ENCODE peak calls at places on chromosomes 2 and 18, in four cellular contexts. One of them, this sample, is unnamed. For H3K4me1, the result is how much of the 10 kb centered on the place peaks cover.

GRCh38 chr18:44601447-44601846 is 79.2 kb upstream of the SETBP1 start:
- DNase-seq in body of pancreas: no peak
- DNase-seq in right atrium auricular region: no peak
- DNase-seq in PC-3: peak
- DNase-seq in this sample: peak

GRCh38 chr18:77006305-77007175 is 126.0 kb downstream of the MBP start:
- DNase-seq in body of pancreas: no peak
- DNase-seq in right atrium auricular region: no peak
- DNase-seq in PC-3: no peak
- DNase-seq in this sample: no peak

GRCh38 chr2:37322368-37322767 is 2.3 kb downstream of the PRKD3 start:
- DNase-seq in body of pancreas: no peak
- DNase-seq in right atrium auricular region: no peak
- DNase-seq in PC-3: no peak
- DNase-seq in this sample: peak

GRCh38 chr18:48525671-48526070 is 13.2 kb upstream of the CTIF start:
- DNase-seq in body of pancreas: no peak
- DNase-seq in right atrium auricular region: no peak
- DNase-seq in PC-3: no peak
- DNase-seq in this sample: no peak

GRCh38 chr2:26488463-26489212 is 10.7 kb upstream of the OTOF start:
- DNase-seq in body of pancreas: no peak
- DNase-seq in right atrium auricular region: no peak
- DNase-seq in PC-3: no peak
- DNase-seq in this sample: no peak

GRCh38 chr2:105317937-105318336 is 11.6 kb downstream of the TGFBRAP1 start:
- DNase-seq in body of pancreas: no peak
- DNase-seq in right atrium auricular region: no peak
- DNase-seq in PC-3: no peak
- DNase-seq in this sample: no peak

GRCh38 chr18:4582677-4583076 is 127.6 kb upstream of the DLGAP1 start:
- DNase-seq in body of pancreas: no peak
- DNase-seq in right atrium auricular region: no peak
- DNase-seq in PC-3: no peak
- DNase-seq in this sample: no peak

GRCh38 chr18:21996261-21996892 is 173.0 kb upstream of the GATA6 start:
- DNase-seq in body of pancreas: peak
- DNase-seq in right atrium auricular region: peak
- DNase-seq in PC-3: no peak
- DNase-seq in this sample: no peak

GRCh38 chr2:567865-568638 is 109.2 kb downstream of the TMEM18 start:
- DNase-seq in body of pancreas: no peak
- DNase-seq in right atrium auricular region: no peak
- DNase-seq in PC-3: peak
- DNase-seq in this sample: peak

GRCh38 chr2:227783404-227784138 is 30.1 kb upstream of the CCL20 start:
- DNase-seq in body of pancreas: no peak
- DNase-seq in right atrium auricular region: peak
- DNase-seq in PC-3: no peak
- DNase-seq in this sample: no peak

GRCh38 chr2:177419274-177419673 is 26.7 kb downstream of the AGPS start:
- DNase-seq in body of pancreas: no peak
- DNase-seq in right atrium auricular region: no peak
- DNase-seq in PC-3: peak
- DNase-seq in this sample: no peak

GRCh38 chr2:73043978-73044832 is 27.3 kb downstream of the SFXN5 start:
- DNase-seq in body of pancreas: no peak
- DNase-seq in right atrium auricular region: no peak
- DNase-seq in PC-3: no peak
- DNase-seq in this sample: no peak

GRCh38 chr2:11658623-11659475 is 11.1 kb downstream of the NTSR2 start:
- DNase-seq in body of pancreas: no peak
- DNase-seq in right atrium auricular region: no peak
- DNase-seq in PC-3: peak
- DNase-seq in this sample: peak

GRCh38 chr2:127188797-127189196 is 31.3 kb downstream of the CYP27C1 start:
- DNase-seq in body of pancreas: no peak
- DNase-seq in right atrium auricular region: no peak
- DNase-seq in PC-3: no peak
- DNase-seq in this sample: no peak

GRCh38 chr2:187614756-187615155 is 60.5 kb upstream of the TFPI start:
- DNase-seq in body of pancreas: no peak
- DNase-seq in right atrium auricular region: no peak
- DNase-seq in PC-3: no peak
- DNase-seq in this sample: no peak

GRCh38 chr18:23893653-23894052 is 120.9 kb upstream of the TTC39C start:
- DNase-seq in body of pancreas: no peak
- DNase-seq in right atrium auricular region: no peak
- DNase-seq in PC-3: no peak
- DNase-seq in this sample: no peak

GRCh38 chr18:22604390-22604985 is 186.8 kb upstream of the CTAGE1 start:
- DNase-seq in body of pancreas: peak
- DNase-seq in right atrium auricular region: peak
- DNase-seq in PC-3: no peak
- DNase-seq in this sample: no peak

GRCh38 chr2:69618362-69618761 is 25.2 kb downstream of the AAK1 start:
- DNase-seq in body of pancreas: no peak
- DNase-seq in right atrium auricular region: peak
- DNase-seq in PC-3: no peak
- DNase-seq in this sample: no peak

GRCh38 chr2:21047161-21048009 is 3.5 kb upstream of the APOB start:
- DNase-seq in body of pancreas: no peak
- DNase-seq in right atrium auricular region: no peak
- DNase-seq in PC-3: no peak
- DNase-seq in this sample: no peak

GRCh38 chr2:71646028-71646427 is 192.7 kb downstream of the DYSF start:
- DNase-seq in body of pancreas: no peak
- DNase-seq in right atrium auricular region: peak
- DNase-seq in PC-3: peak
- DNase-seq in this sample: no peak

GRCh38 chr18:55861266-55861665 is 273.3 kb upstream of the TCF4 start:
- DNase-seq in body of pancreas: no peak
- DNase-seq in right atrium auricular region: no peak
- DNase-seq in PC-3: peak
- DNase-seq in this sample: peak

GRCh38 chr2:206004004-206004693 is 81.8 kb downstream of the INO80D start:
- DNase-seq in body of pancreas: no peak
- DNase-seq in right atrium auricular region: no peak
- DNase-seq in PC-3: peak
- DNase-seq in this sample: peak

GRCh38 chr2:121804340-121804739 is 48.9 kb downstream of the TSN start:
- DNase-seq in body of pancreas: no peak
- DNase-seq in right atrium auricular region: no peak
- DNase-seq in PC-3: no peak
- DNase-seq in this sample: peak

GRCh38 chr2:71609958-71610357 is 156.6 kb downstream of the DYSF start:
- DNase-seq in body of pancreas: no peak
- DNase-seq in right atrium auricular region: no peak
- DNase-seq in PC-3: peak
- DNase-seq in this sample: peak

GRCh38 chr2:218710687-218711549 is at the start of gene TTLL4:
- DNase-seq in body of pancreas: peak
- DNase-seq in right atrium auricular region: peak
- DNase-seq in PC-3: peak
- DNase-seq in this sample: peak

GRCh38 chr2:54407693-54408092 is 48.4 kb upstream of the SPTBN1 start:
- DNase-seq in body of pancreas: no peak
- DNase-seq in right atrium auricular region: no peak
- DNase-seq in PC-3: no peak
- DNase-seq in this sample: no peak

GRCh38 chr2:108403494-108403893 is 25.7 kb downstream of the SULT1C4 start:
- DNase-seq in body of pancreas: no peak
- DNase-seq in right atrium auricular region: no peak
- DNase-seq in PC-3: no peak
- DNase-seq in this sample: peak

GRCh38 chr18:66393463-66393862 is 210.4 kb downstream of the CDH19 start:
- DNase-seq in body of pancreas: no peak
- DNase-seq in right atrium auricular region: no peak
- DNase-seq in PC-3: no peak
- DNase-seq in this sample: no peak

GRCh38 chr2:128558895-128559532 is 240.3 kb upstream of the HS6ST1 start:
- DNase-seq in body of pancreas: no peak
- DNase-seq in right atrium auricular region: no peak
- DNase-seq in PC-3: no peak
- DNase-seq in this sample: no peak
- H3K4me1 ChIP-seq in body of pancreas: under half
- H3K4me1 ChIP-seq in right atrium auricular region: under half
- H3K4me1 ChIP-seq in PC-3: under half
- H3K4me1 ChIP-seq in this sample: under half

DNA sequence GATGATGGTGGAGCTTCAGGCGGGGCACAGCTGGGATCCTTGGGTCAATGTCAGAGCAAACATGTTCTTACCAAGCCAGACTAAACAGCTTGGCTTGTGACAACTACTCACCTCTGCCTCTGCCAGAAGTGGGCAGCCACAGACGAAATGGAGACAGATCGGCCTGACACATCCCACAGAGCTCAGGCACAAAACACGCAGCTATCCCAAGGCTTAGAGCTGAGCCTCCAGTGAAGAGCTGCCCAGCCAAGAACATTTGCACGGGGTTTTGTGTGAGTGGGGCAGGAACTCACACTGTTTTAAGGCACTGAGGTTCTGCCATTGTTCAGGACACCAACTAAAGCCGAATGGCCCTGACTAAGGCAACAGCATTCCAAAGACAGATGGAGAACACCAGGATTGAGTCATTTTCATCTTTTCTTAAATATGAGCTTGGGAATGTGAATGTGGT is 12.8 kb downstream of the PXDN start:
- DNase-seq in body of pancreas: no peak
- DNase-seq in right atrium auricular region: peak
- DNase-seq in PC-3: peak
- DNase-seq in this sample: peak
- H3K4me3 ChIP-seq in body of pancreas: no peak
- H3K4me3 ChIP-seq in right atrium auricular region: no peak
- H3K4me3 ChIP-seq in PC-3: peak
- H3K4me3 ChIP-seq in this sample: no peak

DNA sequence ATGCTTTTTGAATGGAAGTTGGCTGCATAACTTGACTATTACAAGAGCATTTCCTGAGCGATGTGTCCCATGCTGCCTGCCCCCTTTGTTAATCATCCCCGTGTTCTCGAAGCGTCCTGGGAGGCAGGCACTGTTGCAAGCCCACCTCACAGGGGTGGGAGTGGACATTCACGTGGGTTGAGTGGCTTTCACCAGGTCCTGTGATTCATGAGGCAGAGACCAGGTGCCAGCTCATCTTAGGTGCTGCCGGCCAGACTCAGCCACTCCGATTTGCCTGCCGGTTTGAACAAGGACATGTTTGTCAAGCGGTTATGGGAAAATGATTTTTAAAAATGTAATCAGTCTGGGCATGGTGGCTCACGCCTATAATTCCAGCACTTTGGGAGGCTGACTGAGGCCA is 112.5 kb downstream of the ZNF532 start:
- DNase-seq in body of pancreas: no peak
- DNase-seq in right atrium auricular region: no peak
- DNase-seq in PC-3: no peak
- DNase-seq in this sample: no peak
- H3K4me1 ChIP-seq in body of pancreas: under half
- H3K4me1 ChIP-seq in right atrium auricular region: under half
- H3K4me1 ChIP-seq in PC-3: under half
- H3K4me1 ChIP-seq in this sample: under half

DNA sequence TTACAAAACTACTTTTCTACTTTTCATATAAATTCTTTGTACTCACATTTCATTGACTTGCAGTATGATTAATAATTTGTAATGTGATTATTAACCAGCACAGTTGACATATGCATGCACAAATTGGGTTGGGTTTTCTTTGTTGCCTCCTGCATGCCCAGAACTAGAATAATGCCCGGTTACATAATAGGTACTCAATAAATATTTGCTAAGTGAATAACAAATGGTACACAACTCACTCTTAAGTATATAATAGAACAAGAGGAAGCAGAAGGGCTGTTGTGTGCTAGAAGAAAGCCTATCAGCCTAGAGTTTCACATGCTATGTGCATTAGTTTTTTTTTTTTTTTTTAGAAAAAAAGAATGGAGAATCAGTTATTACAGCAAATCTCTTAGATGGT is 9.3 kb downstream of the RDH14 start:
- DNase-seq in body of pancreas: no peak
- DNase-seq in right atrium auricular region: no peak
- DNase-seq in PC-3: peak
- DNase-seq in this sample: no peak
- H3K4me3 ChIP-seq in body of pancreas: no peak
- H3K4me3 ChIP-seq in right atrium auricular region: no peak
- H3K4me3 ChIP-seq in PC-3: peak
- H3K4me3 ChIP-seq in this sample: no peak